ENCODE peak calls at places on chromosomes 12 and 14, in seven cellular contexts. One of them, this sample, is unnamed.

GRCh38 chr12:46354799-46355194 is 17.8 kb downstream of the SLC38A2 start:
- DNase-seq in neural progenitor cell: no peak
- DNase-seq in ascending aorta: no peak
- DNase-seq in right lobe of liver: no peak
- DNase-seq in IMR-90: no peak
- DNase-seq in right cardiac atrium: no peak
- DNase-seq in transverse colon: no peak
- DNase-seq in this sample: no peak

GRCh38 chr12:14185441-14186192 is 179.9 kb upstream of the ATF7IP start:
- DNase-seq in neural progenitor cell: peak; percentile 81
- DNase-seq in ascending aorta: no peak
- DNase-seq in right lobe of liver: no peak
- DNase-seq in IMR-90: peak; percentile 38
- DNase-seq in right cardiac atrium: no peak
- DNase-seq in transverse colon: peak; percentile 61
- DNase-seq in this sample: no peak

GRCh38 chr12:118356809-118357326 is 15.8 kb downstream of the TAOK3 start:
- DNase-seq in neural progenitor cell: no peak
- DNase-seq in ascending aorta: no peak
- DNase-seq in right lobe of liver: no peak
- DNase-seq in IMR-90: peak; percentile 92
- DNase-seq in right cardiac atrium: no peak
- DNase-seq in transverse colon: no peak
- DNase-seq in this sample: no peak

GRCh38 chr14:55802986-55803431 is 223.0 kb downstream of the KTN1 start:
- DNase-seq in neural progenitor cell: no peak
- DNase-seq in ascending aorta: no peak
- DNase-seq in right lobe of liver: no peak
- DNase-seq in IMR-90: peak; percentile 31
- DNase-seq in right cardiac atrium: no peak
- DNase-seq in transverse colon: no peak
- DNase-seq in this sample: no peak

GRCh38 chr14:35252485-35252884 is 39.7 kb upstream of the PSMA6 start:
- DNase-seq in neural progenitor cell: no peak
- DNase-seq in ascending aorta: no peak
- DNase-seq in right lobe of liver: no peak
- DNase-seq in IMR-90: no peak
- DNase-seq in right cardiac atrium: no peak
- DNase-seq in transverse colon: no peak
- DNase-seq in this sample: no peak

GRCh38 chr12:69173358-69173757 is 66.0 kb upstream of the CPSF6 start:
- DNase-seq in neural progenitor cell: no peak
- DNase-seq in ascending aorta: no peak
- DNase-seq in right lobe of liver: no peak
- DNase-seq in IMR-90: no peak
- DNase-seq in right cardiac atrium: no peak
- DNase-seq in transverse colon: no peak
- DNase-seq in this sample: no peak

GRCh38 chr12:4454315-4454860 is 8.8 kb upstream of the FGF6 start:
- DNase-seq in neural progenitor cell: no peak
- DNase-seq in ascending aorta: no peak
- DNase-seq in right lobe of liver: no peak
- DNase-seq in IMR-90: no peak
- DNase-seq in right cardiac atrium: no peak
- DNase-seq in transverse colon: no peak
- DNase-seq in this sample: no peak

GRCh38 chr12:109113661-109114321 is 2.6 kb upstream of the ACACB start:
- DNase-seq in neural progenitor cell: no peak
- DNase-seq in ascending aorta: no peak
- DNase-seq in right lobe of liver: no peak
- DNase-seq in IMR-90: no peak
- DNase-seq in right cardiac atrium: no peak
- DNase-seq in transverse colon: no peak
- DNase-seq in this sample: no peak

GRCh38 chr12:31958601-31959000 is 614 bp upstream of the RESF1 start:
- DNase-seq in neural progenitor cell: peak; percentile 8
- DNase-seq in ascending aorta: no peak
- DNase-seq in right lobe of liver: no peak
- DNase-seq in IMR-90: no peak
- DNase-seq in right cardiac atrium: no peak
- DNase-seq in transverse colon: no peak
- DNase-seq in this sample: no peak

GRCh38 chr12:102811125-102811737 is 105.8 kb downstream of the PAH start:
- DNase-seq in neural progenitor cell: peak; percentile 70
- DNase-seq in ascending aorta: no peak
- DNase-seq in right lobe of liver: no peak
- DNase-seq in IMR-90: no peak
- DNase-seq in right cardiac atrium: no peak
- DNase-seq in transverse colon: no peak
- DNase-seq in this sample: no peak

GRCh38 chr12:78060186-78060585 is 229.5 kb downstream of the NAV3 start:
- DNase-seq in neural progenitor cell: no peak
- DNase-seq in ascending aorta: no peak
- DNase-seq in right lobe of liver: no peak
- DNase-seq in IMR-90: peak; percentile 88
- DNase-seq in right cardiac atrium: no peak
- DNase-seq in transverse colon: no peak
- DNase-seq in this sample: no peak

GRCh38 chr12:121911824-121912585 is 6.4 kb upstream of the CFAP251 start:
- DNase-seq in neural progenitor cell: no peak
- DNase-seq in ascending aorta: no peak
- DNase-seq in right lobe of liver: no peak
- DNase-seq in IMR-90: no peak
- DNase-seq in right cardiac atrium: no peak
- DNase-seq in transverse colon: no peak
- DNase-seq in this sample: no peak

GRCh38 chr14:54435500-54435981 is 5.6 kb downstream of the CNIH1 start:
- DNase-seq in neural progenitor cell: no peak
- DNase-seq in ascending aorta: no peak
- DNase-seq in right lobe of liver: no peak
- DNase-seq in IMR-90: peak; percentile 84
- DNase-seq in right cardiac atrium: no peak
- DNase-seq in transverse colon: no peak
- DNase-seq in this sample: no peak

GRCh38 chr12:53499261-53500118 is at the start of gene MAP3K12:
- DNase-seq in neural progenitor cell: peak; percentile 89
- DNase-seq in ascending aorta: no peak
- DNase-seq in right lobe of liver: peak; percentile 53
- DNase-seq in IMR-90: peak; percentile 47
- DNase-seq in right cardiac atrium: peak; percentile 89
- DNase-seq in transverse colon: peak; percentile 68
- DNase-seq in this sample: peak; percentile 68

GRCh38 chr14:95163132-95163531 is 5.8 kb upstream of the DICER1 start:
- DNase-seq in neural progenitor cell: no peak
- DNase-seq in ascending aorta: no peak
- DNase-seq in right lobe of liver: no peak
- DNase-seq in IMR-90: no peak
- DNase-seq in right cardiac atrium: no peak
- DNase-seq in transverse colon: no peak
- DNase-seq in this sample: no peak

GRCh38 chr12:84760091-84760490 is 152.5 kb downstream of the SLC6A15 start:
- DNase-seq in neural progenitor cell: no peak
- DNase-seq in ascending aorta: no peak
- DNase-seq in right lobe of liver: no peak
- DNase-seq in IMR-90: no peak
- DNase-seq in right cardiac atrium: no peak
- DNase-seq in transverse colon: no peak
- DNase-seq in this sample: no peak

GRCh38 chr12:57611810-57612710 is 825 bp downstream of the ARHGEF25 start:
- DNase-seq in neural progenitor cell: no peak
- DNase-seq in ascending aorta: no peak
- DNase-seq in right lobe of liver: no peak
- DNase-seq in IMR-90: no peak
- DNase-seq in right cardiac atrium: peak; percentile 49
- DNase-seq in transverse colon: no peak
- DNase-seq in this sample: no peak

GRCh38 chr12:112419269-112420133 is 754 bp downstream of the PTPN11 start:
- DNase-seq in neural progenitor cell: peak; percentile 75
- DNase-seq in ascending aorta: no peak
- DNase-seq in right lobe of liver: peak; percentile 74
- DNase-seq in IMR-90: peak; percentile 82
- DNase-seq in right cardiac atrium: peak; percentile 83
- DNase-seq in transverse colon: peak; percentile 61
- DNase-seq in this sample: peak; percentile 63

DNA sequence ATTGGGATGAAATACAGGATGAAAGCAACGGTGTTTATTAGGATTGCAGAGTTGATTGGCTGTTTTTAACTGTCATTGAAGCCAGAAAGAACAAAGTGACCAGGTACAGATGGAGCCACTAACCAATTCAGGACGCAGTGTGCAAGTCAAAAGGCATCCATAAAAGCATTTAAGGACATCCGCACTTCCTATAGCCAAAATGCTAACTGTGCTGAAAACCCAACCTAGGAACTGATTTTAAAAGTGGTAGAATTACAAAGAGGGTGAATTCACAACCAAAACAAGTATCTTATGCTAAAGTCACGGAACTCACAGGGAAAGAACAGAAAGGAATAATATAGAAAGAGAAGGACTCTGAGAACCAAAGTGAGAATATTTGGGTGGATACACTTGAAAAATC is 63.1 kb upstream of the FOXG1 start:
- DNase-seq in neural progenitor cell: no peak
- DNase-seq in ascending aorta: no peak
- DNase-seq in right lobe of liver: no peak
- DNase-seq in IMR-90: no peak
- DNase-seq in right cardiac atrium: no peak
- DNase-seq in transverse colon: no peak
- DNase-seq in this sample: no peak
- H3K9me3 ChIP-seq in neural progenitor cell: no peaks in the 10 kb centered on the region
- H3K9me3 ChIP-seq in ascending aorta: no peaks in the 10 kb centered on the region
- H3K9me3 ChIP-seq in right lobe of liver: no peaks in the 10 kb centered on the region
- H3K9me3 ChIP-seq in IMR-90: no peaks in the 10 kb centered on the region
- H3K9me3 ChIP-seq in right cardiac atrium: no peaks in the 10 kb centered on the region
- H3K9me3 ChIP-seq in transverse colon: no peaks in the 10 kb centered on the region
- H3K9me3 ChIP-seq in this sample: no peaks in the 10 kb centered on the region

DNA sequence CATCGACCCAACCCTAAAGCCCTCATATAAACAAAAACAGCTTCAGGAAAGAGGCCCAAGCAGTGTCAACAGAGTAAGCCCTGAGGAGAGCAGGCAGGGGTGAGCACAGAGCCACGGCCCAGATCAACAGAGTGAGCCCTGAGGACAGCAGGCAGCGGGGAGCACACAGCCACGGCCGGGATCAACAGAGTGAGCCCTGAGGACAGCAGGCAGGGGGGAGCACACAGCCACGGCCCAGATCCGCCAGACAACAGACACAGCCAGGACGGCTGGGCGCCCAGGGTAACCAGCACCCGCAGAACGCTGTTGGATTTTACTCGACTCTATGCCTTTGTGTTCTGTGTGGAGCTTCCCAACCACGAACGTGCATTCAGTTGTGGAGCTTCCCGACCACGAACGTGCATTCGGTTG is 15.0 kb downstream of the CCDC85C start:
- DNase-seq in neural progenitor cell: no peak
- DNase-seq in ascending aorta: no peak
- DNase-seq in right lobe of liver: no peak
- DNase-seq in IMR-90: no peak
- DNase-seq in right cardiac atrium: no peak
- DNase-seq in transverse colon: no peak
- DNase-seq in this sample: no peak
- H3K4me1 ChIP-seq in neural progenitor cell: peaks cover 30% of the 10 kb centered on the region
- H3K4me1 ChIP-seq in ascending aorta: no peaks in the 10 kb centered on the region
- H3K4me1 ChIP-seq in right lobe of liver: no peaks in the 10 kb centered on the region
- H3K4me1 ChIP-seq in IMR-90: peaks cover 42% of the 10 kb centered on the region
- H3K4me1 ChIP-seq in right cardiac atrium: peaks cover 14% of the 10 kb centered on the region
- H3K4me1 ChIP-seq in transverse colon: peaks cover 28% of the 10 kb centered on the region
- H3K4me1 ChIP-seq in this sample: peaks cover 86% of the 10 kb centered on the region

GRCh38 chr12:34208331-34209258 is 186.3 kb downstream of the ALG10 start:
- DNase-seq in neural progenitor cell: no peak
- DNase-seq in ascending aorta: no peak
- DNase-seq in right lobe of liver: no peak
- DNase-seq in IMR-90: no peak
- DNase-seq in right cardiac atrium: no peak
- DNase-seq in transverse colon: no peak
- DNase-seq in this sample: no peak
- H3K9me3 ChIP-seq in neural progenitor cell: no peaks in the 10 kb centered on the region
- H3K9me3 ChIP-seq in ascending aorta: no peaks in the 10 kb centered on the region
- H3K9me3 ChIP-seq in right lobe of liver: no peaks in the 10 kb centered on the region
- H3K9me3 ChIP-seq in IMR-90: peaks cover 61% of the 10 kb centered on the region
- H3K9me3 ChIP-seq in right cardiac atrium: no peaks in the 10 kb centered on the region
- H3K9me3 ChIP-seq in transverse colon: no peaks in the 10 kb centered on the region
- H3K9me3 ChIP-seq in this sample: no peaks in the 10 kb centered on the region

DNA sequence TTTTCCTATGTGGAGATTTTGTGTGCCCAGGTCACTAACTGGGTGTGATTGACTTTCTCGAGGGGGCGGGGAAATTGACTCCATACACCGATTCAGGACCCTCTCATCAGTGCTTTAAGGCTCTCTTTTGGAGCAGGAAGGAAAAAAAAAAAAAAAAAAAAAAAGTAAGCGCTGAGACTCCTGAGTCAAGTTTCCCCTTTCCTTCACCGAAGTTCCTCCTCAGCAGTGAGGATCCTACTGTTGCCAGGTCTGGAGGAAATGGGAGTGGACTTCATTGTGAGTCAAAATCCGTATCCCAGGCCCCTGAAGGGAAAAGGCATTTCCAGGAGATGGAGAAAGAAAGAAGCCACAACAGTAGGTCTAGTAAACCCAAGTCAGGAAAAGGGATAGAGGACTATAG is 1.4 kb downstream of the PPFIBP1 start:
- DNase-seq in neural progenitor cell: peak; percentile 38
- DNase-seq in ascending aorta: no peak
- DNase-seq in right lobe of liver: no peak
- DNase-seq in IMR-90: peak; percentile 81
- DNase-seq in right cardiac atrium: no peak
- DNase-seq in transverse colon: no peak
- DNase-seq in this sample: no peak
- H3K4me1 ChIP-seq in neural progenitor cell: peaks cover 28% of the 10 kb centered on the region
- H3K4me1 ChIP-seq in ascending aorta: peaks cover 3% of the 10 kb centered on the region
- H3K4me1 ChIP-seq in right lobe of liver: no peaks in the 10 kb centered on the region
- H3K4me1 ChIP-seq in IMR-90: peaks cover 12% of the 10 kb centered on the region
- H3K4me1 ChIP-seq in right cardiac atrium: peaks cover 4% of the 10 kb centered on the region
- H3K4me1 ChIP-seq in transverse colon: no peaks in the 10 kb centered on the region
- H3K4me1 ChIP-seq in this sample: peaks cover 88% of the 10 kb centered on the region

This sample was measured in left ventricle myocardium inferior.